ENCODE peak calls at places on chromosomes 16 and 17, in seven cellular contexts. Q, Y, D, Z, C, A and T are unnamed samples.

GRCh38 chr17:59838196-59838911 is 54.4 kb downstream of the TUBD1 start:
- DNase-seq in Q (no peak), Y (no peak), D (no peak), Z (no peak), C (no peak), A (no peak), T (no peak)

GRCh38 chr16:70162041-70162451 is 11.5 kb upstream of the CLEC18C start:
- DNase-seq in Q (no peak), Y (no peak), D (no peak), Z (no peak), C (peak), A (no peak), T (peak)

GRCh38 chr17:51598824-51599223 is 338.5 kb downstream of the UTP18 start:
- DNase-seq in Q (no peak), Y (no peak), D (no peak), Z (peak), C (no peak), A (no peak), T (no peak)

GRCh38 chr17:48068491-48068961 is 20.4 kb downstream of the NFE2L1 start:
- DNase-seq in Q (no peak), Y (no peak), D (no peak), Z (no peak), C (peak), A (no peak), T (peak)

GRCh38 chr17:45432405-45433113 is at the start of gene ARHGAP27:
- DNase-seq in Q (no peak), Y (no peak), D (no peak), Z (no peak), C (peak), A (no peak), T (peak)

GRCh38 chr17:632551-632950 is 82.1 kb downstream of the VPS53 start:
- DNase-seq in Q (no peak), Y (no peak), D (no peak), Z (no peak), C (no peak), A (no peak), T (no peak)

GRCh38 chr16:84795338-84796053 is 24.3 kb upstream of the CRISPLD2 start:
- DNase-seq in Q (no peak), Y (no peak), D (no peak), Z (no peak), C (peak), A (no peak), T (no peak)

GRCh38 chr17:67629963-67630320 is 87.8 kb upstream of the NOL11 start:
- DNase-seq in Q (no peak), Y (no peak), D (no peak), Z (no peak), C (peak), A (peak), T (peak)

GRCh38 chr16:57834936-57835335 is 32.6 kb upstream of the KIFC3 start:
- DNase-seq in Q (no peak), Y (no peak), D (no peak), Z (no peak), C (peak), A (no peak), T (no peak)

GRCh38 chr17:40458001-40458791 is 14.9 kb downstream of the IGFBP4 start:
- DNase-seq in Q (no peak), Y (no peak), D (no peak), Z (no peak), C (peak), A (no peak), T (peak)

GRCh38 chr17:14359251-14359939 is 58.5 kb downstream of the HS3ST3B1 start:
- DNase-seq in Q (peak), Y (no peak), D (no peak), Z (no peak), C (no peak), A (no peak), T (no peak)

GRCh38 chr17:47212458-47212857 is 3.3 kb downstream of the MYL4 start:
- DNase-seq in Q (no peak), Y (no peak), D (no peak), Z (no peak), C (no peak), A (no peak), T (no peak)

GRCh38 chr17:68184141-68184571 is 63.7 kb upstream of the AMZ2 start:
- DNase-seq in Q (no peak), Y (no peak), D (no peak), Z (no peak), C (no peak), A (no peak), T (peak)

GRCh38 chr16:72198021-72198420 is 26.1 kb upstream of the PMFBP1 start:
- DNase-seq in Q (no peak), Y (peak), D (no peak), Z (no peak), C (peak), A (no peak), T (no peak)

GRCh38 chr16:10931977-10932632 is 10.2 kb downstream of the DEXI start:
- DNase-seq in Q (no peak), Y (no peak), D (no peak), Z (no peak), C (no peak), A (no peak), T (no peak)

GRCh38 chr17:42629420-42630009 is 20.0 kb downstream of the TUBG1 start:
- DNase-seq in Q (no peak), Y (no peak), D (no peak), Z (no peak), C (no peak), A (no peak), T (no peak)